ENCODE peak calls at places on chromosomes 2 and 18, in four cellular contexts. T is mammary epithelial cell; M is activated CD4-positive, alpha-beta T cell treated with anti-CD3 and anti-CD28 coated beads, Interleukin-2, amount 50 U/mL, for 24 hours; K is fibroblast of mammary gland. N is an unnamed sample.

GRCh38 chr2:36376319-36376765 is 20.8 kb downstream of the CRIM1 start:
- DNase-seq in T (no peak), M (no peak), K (no peak), N (no peak)

GRCh38 chr2:191171708-191172355 is 21.0 kb upstream of the STAT4 start:
- DNase-seq in T (peak; percentile 99), M (no peak), K (peak; percentile 98), N (no peak)

GRCh38 chr18:70956554-70956953 is 667.7 kb downstream of the SOCS6 start:
- DNase-seq in T (no peak), M (no peak), K (no peak), N (no peak)

GRCh38 chr18:75625966-75626365 is 198.5 kb upstream of the SMIM21 start:
- DNase-seq in T (peak; percentile 19), M (no peak), K (peak; percentile 29), N (no peak)

GRCh38 chr2:60512641-60513040 is 40.8 kb downstream of the BCL11A start:
- DNase-seq in T (peak; percentile 82), M (no peak), K (no peak), N (no peak)

GRCh38 chr2:223222397-223222796 is 170.4 kb downstream of the KCNE4 start:
- DNase-seq in T (peak; percentile 85), M (no peak), K (peak; percentile 60), N (no peak)

GRCh38 chr18:71485578-71485977 is 1058.6 kb downstream of the CBLN2 start:
- DNase-seq in T (no peak), M (no peak), K (peak; percentile 26), N (no peak)

GRCh38 chr2:67564076-67564475 is 166.9 kb downstream of the ETAA1 start:
- DNase-seq in T (peak; percentile 27), M (no peak), K (peak; percentile 83), N (no peak)

GRCh38 chr2:62797107-62797506 is 91.6 kb downstream of the EHBP1 start:
- DNase-seq in T (no peak), M (no peak), K (no peak), N (no peak)

GRCh38 chr2:218821605-218822211 is 9.9 kb downstream of the PRKAG3 start:
- DNase-seq in T (no peak), M (no peak), K (no peak), N (no peak)

GRCh38 chr2:185979546-185980071 is 241.0 kb downstream of the FSIP2 start:
- DNase-seq in T (peak; percentile 95), M (no peak), K (peak; percentile 72), N (no peak)

GRCh38 chr2:164722604-164723338 is 101.5 kb upstream of the GRB14 start:
- DNase-seq in T (no peak), M (no peak), K (peak; percentile 6), N (no peak)

GRCh38 chr18:21703241-21703820 is 1.2 kb downstream of the ABHD3 start:
- DNase-seq in T (peak; percentile 65), M (no peak), K (no peak), N (no peak)

GRCh38 chr2:71782323-71782722 is 329.0 kb downstream of the DYSF start:
- DNase-seq in T (no peak), M (no peak), K (no peak), N (no peak)

GRCh38 chr2:47796090-47796697 is 13.2 kb downstream of the MSH6 start:
- DNase-seq in T (no peak), M (no peak), K (no peak), N (no peak)

GRCh38 chr18:12278765-12279682 is 24.9 kb downstream of the CIDEA start:
- DNase-seq in T (peak; percentile 87), M (no peak), K (peak; percentile 94), N (peak; percentile 16)

GRCh38 chr2:238155051-238155760 is 3.6 kb upstream of the ERFE start:
- DNase-seq in T (no peak), M (no peak), K (peak; percentile 84), N (no peak)

GRCh38 chr2:49973917-49974368 is 819.6 kb upstream of the FSHR start:
- DNase-seq in T (peak; percentile 2), M (peak; percentile 5), K (peak; percentile 58), N (no peak)

GRCh38 chr2:239143858-239144712 is 256.7 kb downstream of the HDAC4 start:
- DNase-seq in T (no peak), M (no peak), K (peak; percentile 61), N (no peak)

GRCh38 chr2:69366-70344 is 23.4 kb upstream of the FAM110C start:
- DNase-seq in T (peak; percentile 60), M (no peak), K (no peak), N (no peak)